ENCODE peak calls at places on chromosomes 7 and 10, in nine cellular contexts. E is HEK293T; S is esophagus squamous epithelium; J is amygdala; G is IMR-90; F is GM03348; Z is cardiac muscle cell; B is NCI-H2029 treated with DMSO at 0.1 percent for 48 hours; N is stimulated activated CD8-positive, alpha-beta memory T cell treated with anti-CD3 and anti-CD28 coated beads, Interleukin-15, amount 100 ng/mL, for 24 hours. C is an unnamed sample.

GRCh38 chr10:17805921-17806577 is 3.1 kb upstream of the MRC1 start:
- DNase-seq in S (no peak), J (no peak), G (no peak), E (no peak), Z (no peak), N (no peak), F (no peak), B (no peak), C (no peak)

GRCh38 chr10:73339436-73339835 is 19.2 kb downstream of the CFAP70 start:
- DNase-seq in G (no peak), J (no peak), F (no peak), B (no peak), N (no peak), E (no peak), Z (no peak), S (no peak), C (peak; percentile 25)

GRCh38 chr10:66215005-66215404 is 710.8 kb upstream of the LRRTM3 start:
- DNase-seq in N (no peak), B (no peak), Z (no peak), E (peak; percentile 6), J (no peak), G (peak; percentile 0), S (no peak), F (peak; percentile 4), C (no peak)

GRCh38 chr7:38374507-38374906 is 101.1 kb upstream of the TARP start:
- DNase-seq in B (no peak), S (no peak), J (no peak), G (peak; percentile 34), Z (peak; percentile 64), N (no peak), F (peak; percentile 48), E (peak; percentile 30), C (no peak)

GRCh38 chr10:15351099-15351820 is 19.8 kb downstream of the FAM171A1 start:
- DNase-seq in N (no peak), J (no peak), E (no peak), F (no peak), B (no peak), S (no peak), G (no peak), Z (no peak), C (no peak)

GRCh38 chr10:33706191-33706590 is 371.7 kb upstream of the NRP1 start:
- DNase-seq in E (no peak), S (no peak), B (no peak), N (no peak), F (peak; percentile 56), Z (peak; percentile 52), G (peak; percentile 86), J (no peak), C (no peak)

GRCh38 chr7:3943265-3943664 is 642.2 kb downstream of the SDK1 start:
- DNase-seq in Z (no peak), N (no peak), F (no peak), S (no peak), E (no peak), B (no peak), G (no peak), J (no peak), C (no peak)

GRCh38 chr7:29319719-29320521 is 125.3 kb downstream of the CHN2 start:
- DNase-seq in S (no peak), J (peak; percentile 27), F (peak; percentile 37), E (no peak), G (no peak), Z (no peak), B (no peak), N (no peak), C (peak; percentile 31)

GRCh38 chr10:33288127-33288526 is 46.3 kb downstream of the NRP1 start:
- DNase-seq in J (no peak), S (no peak), E (no peak), B (no peak), N (no peak), G (no peak), F (no peak), Z (no peak), C (no peak)

GRCh38 chr10:109282510-109282909 is 640.8 kb downstream of the XPNPEP1 start:
- DNase-seq in E (no peak), S (no peak), N (no peak), B (no peak), Z (no peak), F (peak; percentile 75), G (peak; percentile 89), J (no peak), C (no peak)

GRCh38 chr7:117323877-117324699 is 1.2 kb upstream of the WNT2 start:
- DNase-seq in F (peak; percentile 71), S (no peak), Z (peak; percentile 70), N (no peak), E (no peak), G (peak; percentile 70), J (no peak), B (no peak), C (peak; percentile 90)

GRCh38 chr7:69204936-69205335 is 393.3 kb upstream of the AUTS2 start:
- DNase-seq in E (no peak), J (no peak), F (peak; percentile 29), B (no peak), N (no peak), G (no peak), Z (peak; percentile 7), S (no peak), C (no peak)

GRCh38 chr7:107119376-107120100 is 49.3 kb upstream of the HBP1 start:
- DNase-seq in N (no peak), J (no peak), F (no peak), S (no peak), Z (no peak), G (no peak), E (no peak), B (no peak), C (no peak)

GRCh38 chr7:90655566-90655965 is 59.4 kb downstream of the CDK14 start:
- DNase-seq in N (no peak), Z (peak; percentile 78), B (no peak), E (no peak), J (no peak), S (no peak), G (peak; percentile 94), F (peak; percentile 47), C (no peak)

GRCh38 chr7:93327006-93327633 is 95.0 kb downstream of the VPS50 start:
- DNase-seq in J (no peak), G (peak; percentile 90), S (no peak), E (no peak), B (no peak), F (peak; percentile 77), Z (peak; percentile 92), N (no peak), C (no peak)

GRCh38 chr7:66930341-66930740 is 9.3 kb downstream of the TMEM248 start:
- DNase-seq in G (peak; percentile 40), J (no peak), S (no peak), F (no peak), N (no peak), E (peak; percentile 39), B (no peak), Z (peak; percentile 22), C (no peak)

GRCh38 chr10:132247943-132248342 is 59.8 kb downstream of the STK32C start:
- DNase-seq in B (no peak), Z (peak; percentile 9), J (no peak), F (peak; percentile 32), E (no peak), N (no peak), S (no peak), G (no peak), C (no peak)

GRCh38 chr7:18768256-18768655 is 272.7 kb downstream of the HDAC9 start:
- DNase-seq in J (no peak), G (peak; percentile 55), F (no peak), S (no peak), Z (no peak), B (no peak), N (no peak), E (no peak), C (no peak)

GRCh38 chr7:142487124-142487523 is 229.3 kb upstream of the PRSS58 start:
- DNase-seq in G (no peak), F (no peak), N (no peak), B (no peak), Z (no peak), J (no peak), S (no peak), E (no peak), C (no peak)

GRCh38 chr10:96512524-96512991 is 1.2 kb downstream of the TLL2 start:
- DNase-seq in G (peak; percentile 12), N (no peak), Z (peak; percentile 26), E (peak; percentile 32), J (no peak), S (no peak), B (no peak), F (peak; percentile 49), C (no peak)

GRCh38 chr7:73436031-73436929 is 2.7 kb downstream of the FZD9 start:
- DNase-seq in E (no peak), N (no peak), J (no peak), S (no peak), G (no peak), Z (no peak), F (no peak), B (no peak), C (no peak)

GRCh38 chr10:52654201-52654600 is 118.4 kb downstream of the MBL2 start:
- DNase-seq in S (no peak), J (no peak), B (no peak), E (no peak), N (no peak), Z (no peak), F (no peak), G (no peak), C (no peak)

GRCh38 chr7:80243425-80243824 is 108.8 kb downstream of the GNAI1 start:
- DNase-seq in J (no peak), Z (no peak), E (no peak), F (no peak), S (no peak), B (no peak), N (no peak), G (no peak), C (no peak)

GRCh38 chr10:49141541-49142332 is 7.9 kb upstream of the FAM170B start:
- DNase-seq in Z (no peak), S (no peak), F (no peak), J (no peak), G (no peak), N (no peak), B (no peak), E (no peak), C (no peak)

C was measured in upper lobe of left lung.